ENCODE peak calls at places on chromosome 1, in nine cellular contexts. One of them, this sample, is unnamed.

GRCh38 chr1:8456991-8457390 is 139.1 kb downstream of the SLC45A1 start:
- DNase-seq in astrocyte of the spinal cord: no peak
- DNase-seq in AG09319: no peak
- DNase-seq in A549: no peak
- DNase-seq in spleen: no peak
- DNase-seq in uterus: no peak
- DNase-seq in WTC11: no peak
- DNase-seq in omental fat pad: no peak
- DNase-seq in adrenal gland: no peak
- DNase-seq in this sample: no peak

GRCh38 chr1:112904831-112905227 is 51.2 kb downstream of the SLC16A1 start:
- DNase-seq in astrocyte of the spinal cord: no peak
- DNase-seq in AG09319: no peak
- DNase-seq in A549: no peak
- DNase-seq in spleen: no peak
- DNase-seq in uterus: no peak
- DNase-seq in WTC11: no peak
- DNase-seq in omental fat pad: no peak
- DNase-seq in adrenal gland: no peak
- DNase-seq in this sample: peak

GRCh38 chr1:93374334-93375106 is 28.8 kb downstream of the DR1 start:
- DNase-seq in astrocyte of the spinal cord: no peak
- DNase-seq in AG09319: no peak
- DNase-seq in A549: no peak
- DNase-seq in spleen: no peak
- DNase-seq in uterus: no peak
- DNase-seq in WTC11: no peak
- DNase-seq in omental fat pad: no peak
- DNase-seq in adrenal gland: no peak
- DNase-seq in this sample: no peak

GRCh38 chr1:57623791-57624538 is 200.1 kb upstream of the DAB1 start:
- DNase-seq in astrocyte of the spinal cord: no peak
- DNase-seq in AG09319: no peak
- DNase-seq in A549: no peak
- DNase-seq in spleen: no peak
- DNase-seq in uterus: no peak
- DNase-seq in WTC11: no peak
- DNase-seq in omental fat pad: no peak
- DNase-seq in adrenal gland: no peak
- DNase-seq in this sample: no peak

GRCh38 chr1:187476671-187477070 is 647.9 kb downstream of the PLA2G4A start:
- DNase-seq in astrocyte of the spinal cord: peak
- DNase-seq in AG09319: no peak
- DNase-seq in A549: no peak
- DNase-seq in spleen: no peak
- DNase-seq in uterus: no peak
- DNase-seq in WTC11: no peak
- DNase-seq in omental fat pad: no peak
- DNase-seq in adrenal gland: no peak
- DNase-seq in this sample: no peak

GRCh38 chr1:54885237-54885679 is 1.7 kb downstream of the DHCR24 start:
- DNase-seq in astrocyte of the spinal cord: no peak
- DNase-seq in AG09319: no peak
- DNase-seq in A549: no peak
- DNase-seq in spleen: no peak
- DNase-seq in uterus: no peak
- DNase-seq in WTC11: no peak
- DNase-seq in omental fat pad: no peak
- DNase-seq in adrenal gland: no peak
- DNase-seq in this sample: no peak

GRCh38 chr1:155128755-155129473 is 1.2 kb downstream of the EFNA1 start:
- DNase-seq in astrocyte of the spinal cord: no peak
- DNase-seq in AG09319: no peak
- DNase-seq in A549: no peak
- DNase-seq in spleen: peak
- DNase-seq in uterus: no peak
- DNase-seq in WTC11: no peak
- DNase-seq in omental fat pad: no peak
- DNase-seq in adrenal gland: peak
- DNase-seq in this sample: peak

GRCh38 chr1:97392701-97393100 is 528.1 kb downstream of the DPYD start:
- DNase-seq in astrocyte of the spinal cord: peak
- DNase-seq in AG09319: no peak
- DNase-seq in A549: no peak
- DNase-seq in spleen: no peak
- DNase-seq in uterus: no peak
- DNase-seq in WTC11: no peak
- DNase-seq in omental fat pad: no peak
- DNase-seq in adrenal gland: no peak
- DNase-seq in this sample: no peak

GRCh38 chr1:15948600-15949452 is 27.1 kb downstream of the ZBTB17 start:
- DNase-seq in astrocyte of the spinal cord: peak
- DNase-seq in AG09319: peak
- DNase-seq in A549: no peak
- DNase-seq in spleen: no peak
- DNase-seq in uterus: peak
- DNase-seq in WTC11: no peak
- DNase-seq in omental fat pad: peak
- DNase-seq in adrenal gland: peak
- DNase-seq in this sample: peak

GRCh38 chr1:196400478-196401453 is 207.5 kb downstream of the KCNT2 start:
- DNase-seq in astrocyte of the spinal cord: peak
- DNase-seq in AG09319: peak
- DNase-seq in A549: no peak
- DNase-seq in spleen: no peak
- DNase-seq in uterus: peak
- DNase-seq in WTC11: no peak
- DNase-seq in omental fat pad: no peak
- DNase-seq in adrenal gland: peak
- DNase-seq in this sample: no peak

GRCh38 chr1:208148380-208148779 is 95.8 kb downstream of the PLXNA2 start:
- DNase-seq in astrocyte of the spinal cord: no peak
- DNase-seq in AG09319: no peak
- DNase-seq in A549: no peak
- DNase-seq in spleen: no peak
- DNase-seq in uterus: no peak
- DNase-seq in WTC11: no peak
- DNase-seq in omental fat pad: no peak
- DNase-seq in adrenal gland: no peak
- DNase-seq in this sample: no peak

GRCh38 chr1:171948491-171948890 is 107.2 kb downstream of the DNM3 start:
- DNase-seq in astrocyte of the spinal cord: peak
- DNase-seq in AG09319: no peak
- DNase-seq in A549: no peak
- DNase-seq in spleen: no peak
- DNase-seq in uterus: no peak
- DNase-seq in WTC11: no peak
- DNase-seq in omental fat pad: no peak
- DNase-seq in adrenal gland: no peak
- DNase-seq in this sample: no peak

GRCh38 chr1:11873954-11874562 is 15.3 kb upstream of the NPPB start:
- DNase-seq in astrocyte of the spinal cord: no peak
- DNase-seq in AG09319: no peak
- DNase-seq in A549: no peak
- DNase-seq in spleen: no peak
- DNase-seq in uterus: peak
- DNase-seq in WTC11: no peak
- DNase-seq in omental fat pad: no peak
- DNase-seq in adrenal gland: peak
- DNase-seq in this sample: no peak

GRCh38 chr1:156602557-156602993 is 1.3 kb upstream of the GPATCH4 start:
- DNase-seq in astrocyte of the spinal cord: no peak
- DNase-seq in AG09319: no peak
- DNase-seq in A549: peak
- DNase-seq in spleen: no peak
- DNase-seq in uterus: no peak
- DNase-seq in WTC11: no peak
- DNase-seq in omental fat pad: no peak
- DNase-seq in adrenal gland: no peak
- DNase-seq in this sample: peak

GRCh38 chr1:3009021-3009420 is 12.2 kb upstream of the ACTRT2 start:
- DNase-seq in astrocyte of the spinal cord: no peak
- DNase-seq in AG09319: no peak
- DNase-seq in A549: no peak
- DNase-seq in spleen: peak
- DNase-seq in uterus: no peak
- DNase-seq in WTC11: no peak
- DNase-seq in omental fat pad: no peak
- DNase-seq in adrenal gland: no peak
- DNase-seq in this sample: no peak

GRCh38 chr1:36055706-36056105 is 28.2 kb upstream of the TEKT2 start:
- DNase-seq in astrocyte of the spinal cord: no peak
- DNase-seq in AG09319: no peak
- DNase-seq in A549: no peak
- DNase-seq in spleen: no peak
- DNase-seq in uterus: no peak
- DNase-seq in WTC11: no peak
- DNase-seq in omental fat pad: no peak
- DNase-seq in adrenal gland: no peak
- DNase-seq in this sample: no peak

GRCh38 chr1:201718346-201719202 is 110.4 kb upstream of the IPO9 start:
- DNase-seq in astrocyte of the spinal cord: no peak
- DNase-seq in AG09319: no peak
- DNase-seq in A549: no peak
- DNase-seq in spleen: peak
- DNase-seq in uterus: no peak
- DNase-seq in WTC11: no peak
- DNase-seq in omental fat pad: no peak
- DNase-seq in adrenal gland: no peak
- DNase-seq in this sample: no peak

GRCh38 chr1:224696891-224697765 is 81.0 kb downstream of the CNIH3 start:
- DNase-seq in astrocyte of the spinal cord: peak
- DNase-seq in AG09319: no peak
- DNase-seq in A549: no peak
- DNase-seq in spleen: no peak
- DNase-seq in uterus: no peak
- DNase-seq in WTC11: no peak
- DNase-seq in omental fat pad: no peak
- DNase-seq in adrenal gland: peak
- DNase-seq in this sample: no peak

DNA sequence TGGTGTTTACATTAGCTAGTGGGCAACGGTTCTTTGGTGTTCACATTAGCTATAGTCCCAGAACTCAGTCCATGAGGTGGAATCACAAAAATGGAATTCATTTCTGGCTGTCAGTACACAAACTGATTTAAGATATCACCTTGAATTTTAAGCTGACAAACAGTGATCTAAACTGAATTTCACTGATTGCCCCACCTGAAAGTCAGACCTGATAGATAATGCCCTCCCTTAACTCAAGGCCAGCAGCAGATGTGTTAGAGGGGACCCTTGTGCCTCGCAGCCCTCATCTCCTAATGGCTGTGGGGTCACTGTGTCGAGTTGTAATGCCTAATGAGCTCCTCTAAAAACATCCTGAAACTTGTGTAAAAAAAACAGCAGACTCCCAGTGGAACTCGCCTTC is 8.6 kb downstream of the ARF1 start:
- DNase-seq in astrocyte of the spinal cord: no peak
- DNase-seq in AG09319: no peak
- DNase-seq in A549: no peak
- DNase-seq in spleen: peak
- DNase-seq in uterus: no peak
- DNase-seq in WTC11: no peak
- DNase-seq in omental fat pad: no peak
- DNase-seq in adrenal gland: no peak
- DNase-seq in this sample: peak
- TF ChIP-seq CTCF in astrocyte of the spinal cord: no peak
- TF ChIP-seq CTCF in AG09319: no peak
- TF ChIP-seq CTCF in A549: no peak
- TF ChIP-seq CTCF in spleen: no peak
- TF ChIP-seq CTCF in uterus: no peak
- TF ChIP-seq CTCF in WTC11: no peak
- TF ChIP-seq CTCF in omental fat pad: no peak
- TF ChIP-seq CTCF in adrenal gland: no peak
- TF ChIP-seq CTCF in this sample: no peak

GRCh38 chr1:18921506-18922251 is 19.3 kb upstream of the ALDH4A1 start:
- DNase-seq in astrocyte of the spinal cord: no peak
- DNase-seq in AG09319: no peak
- DNase-seq in A549: no peak
- DNase-seq in spleen: no peak
- DNase-seq in uterus: no peak
- DNase-seq in WTC11: no peak
- DNase-seq in omental fat pad: no peak
- DNase-seq in adrenal gland: peak
- DNase-seq in this sample: no peak
- TF ChIP-seq CTCF in astrocyte of the spinal cord: peak
- TF ChIP-seq CTCF in AG09319: peak
- TF ChIP-seq CTCF in A549: peak
- TF ChIP-seq CTCF in spleen: no peak
- TF ChIP-seq CTCF in uterus: peak
- TF ChIP-seq CTCF in WTC11: no peak
- TF ChIP-seq CTCF in omental fat pad: no peak
- TF ChIP-seq CTCF in adrenal gland: no peak
- TF ChIP-seq CTCF in this sample: no peak

GRCh38 chr1:230566481-230566880 is 75.8 kb upstream of the COG2 start:
- DNase-seq in astrocyte of the spinal cord: no peak
- DNase-seq in AG09319: no peak
- DNase-seq in A549: no peak
- DNase-seq in spleen: no peak
- DNase-seq in uterus: no peak
- DNase-seq in WTC11: no peak
- DNase-seq in omental fat pad: no peak
- DNase-seq in adrenal gland: no peak
- DNase-seq in this sample: no peak

GRCh38 chr1:230568676-230569075 is 73.6 kb upstream of the COG2 start:
- DNase-seq in astrocyte of the spinal cord: no peak
- DNase-seq in AG09319: no peak
- DNase-seq in A549: no peak
- DNase-seq in spleen: no peak
- DNase-seq in uterus: no peak
- DNase-seq in WTC11: no peak
- DNase-seq in omental fat pad: no peak
- DNase-seq in adrenal gland: no peak
- DNase-seq in this sample: no peak

GRCh38 chr1:230570724-230571390 is 71.4 kb upstream of the COG2 start:
- DNase-seq in astrocyte of the spinal cord: no peak
- DNase-seq in AG09319: no peak
- DNase-seq in A549: no peak
- DNase-seq in spleen: no peak
- DNase-seq in uterus: no peak
- DNase-seq in WTC11: no peak
- DNase-seq in omental fat pad: no peak
- DNase-seq in adrenal gland: no peak
- DNase-seq in this sample: no peak

GRCh38 chr1:230569201-230569600 is 73.1 kb upstream of the COG2 start:
- DNase-seq in astrocyte of the spinal cord: no peak
- DNase-seq in AG09319: no peak
- DNase-seq in A549: no peak
- DNase-seq in spleen: no peak
- DNase-seq in uterus: no peak
- DNase-seq in WTC11: no peak
- DNase-seq in omental fat pad: no peak
- DNase-seq in adrenal gland: no peak
- DNase-seq in this sample: no peak

GRCh38 chr1:230568008-230568407 is 74.3 kb upstream of the COG2 start:
- DNase-seq in astrocyte of the spinal cord: peak
- DNase-seq in AG09319: no peak
- DNase-seq in A549: peak
- DNase-seq in spleen: no peak
- DNase-seq in uterus: no peak
- DNase-seq in WTC11: peak
- DNase-seq in omental fat pad: no peak
- DNase-seq in adrenal gland: peak
- DNase-seq in this sample: no peak
- TF ChIP-seq CTCF in astrocyte of the spinal cord: no peak
- TF ChIP-seq CTCF in AG09319: no peak
- TF ChIP-seq CTCF in A549: no peak
- TF ChIP-seq CTCF in spleen: no peak
- TF ChIP-seq CTCF in uterus: no peak
- TF ChIP-seq CTCF in WTC11: peak
- TF ChIP-seq CTCF in omental fat pad: no peak
- TF ChIP-seq CTCF in adrenal gland: no peak
- TF ChIP-seq CTCF in this sample: no peak

GRCh38 chr1:167057297-167057688 is 32.9 kb downstream of the GPA33 start:
- DNase-seq in astrocyte of the spinal cord: peak
- DNase-seq in AG09319: no peak
- DNase-seq in A549: peak
- DNase-seq in spleen: no peak
- DNase-seq in uterus: no peak
- DNase-seq in WTC11: peak
- DNase-seq in omental fat pad: no peak
- DNase-seq in adrenal gland: no peak
- DNase-seq in this sample: no peak
- TF ChIP-seq CTCF in astrocyte of the spinal cord: peak
- TF ChIP-seq CTCF in AG09319: peak
- TF ChIP-seq CTCF in A549: peak
- TF ChIP-seq CTCF in spleen: no peak
- TF ChIP-seq CTCF in uterus: peak
- TF ChIP-seq CTCF in WTC11: peak
- TF ChIP-seq CTCF in omental fat pad: no peak
- TF ChIP-seq CTCF in adrenal gland: no peak
- TF ChIP-seq CTCF in this sample: peak

This sample was measured in upper lobe of right lung.